ENCODE peak calls at places on chromosomes 4 and X, in eight cellular contexts. One of them, this sample, is unnamed.

GRCh38 chr4:147398556-147398955 is 82.3 kb upstream of the EDNRA start:
- DNase-seq in stimulated activated CD8-positive, alpha-beta memory T cell treated with anti-CD3 and anti-CD28 coated beads, Interleukin-15, amount 100 ng/mL, for 24 hours: no peak
- DNase-seq in SK-N-SH: no peak
- DNase-seq in SW480: no peak
- DNase-seq in HCT116: no peak
- DNase-seq in ELR: no peak
- DNase-seq in astrocyte of the spinal cord: no peak
- DNase-seq in T-helper 2 cell treated with Interferon-gamma antibody and Interleukin-4, amounts not matched to agents 5 μg/mL and 100 μg/mL, for 36 hours: no peak
- DNase-seq in this sample: no peak

GRCh38 chrX:100643943-100644587 is at the start of gene SRPX2:
- DNase-seq in SK-N-SH: no peak
- DNase-seq in T-helper 2 cell treated with Interferon-gamma antibody and Interleukin-4, amounts not matched to agents 5 μg/mL and 100 μg/mL, for 36 hours: no peak
- DNase-seq in SW480: peak; percentile 49
- DNase-seq in astrocyte of the spinal cord: peak; percentile 89
- DNase-seq in HCT116: peak; percentile 63
- DNase-seq in ELR: peak; percentile 92
- DNase-seq in stimulated activated CD8-positive, alpha-beta memory T cell treated with anti-CD3 and anti-CD28 coated beads, Interleukin-15, amount 100 ng/mL, for 24 hours: no peak
- DNase-seq in this sample: peak; percentile 87

GRCh38 chr4:94540476-94540875 is 88.7 kb downstream of the PDLIM5 start:
- DNase-seq in astrocyte of the spinal cord: no peak
- DNase-seq in stimulated activated CD8-positive, alpha-beta memory T cell treated with anti-CD3 and anti-CD28 coated beads, Interleukin-15, amount 100 ng/mL, for 24 hours: no peak
- DNase-seq in SW480: no peak
- DNase-seq in ELR: no peak
- DNase-seq in T-helper 2 cell treated with Interferon-gamma antibody and Interleukin-4, amounts not matched to agents 5 μg/mL and 100 μg/mL, for 36 hours: no peak
- DNase-seq in SK-N-SH: no peak
- DNase-seq in HCT116: no peak
- DNase-seq in this sample: no peak

GRCh38 chr4:88803600-88804096 is 106.0 kb upstream of the NAP1L5 start:
- DNase-seq in ELR: peak; percentile 90
- DNase-seq in HCT116: no peak
- DNase-seq in T-helper 2 cell treated with Interferon-gamma antibody and Interleukin-4, amounts not matched to agents 5 μg/mL and 100 μg/mL, for 36 hours: peak; percentile 23
- DNase-seq in SK-N-SH: no peak
- DNase-seq in astrocyte of the spinal cord: peak; percentile 92
- DNase-seq in stimulated activated CD8-positive, alpha-beta memory T cell treated with anti-CD3 and anti-CD28 coated beads, Interleukin-15, amount 100 ng/mL, for 24 hours: no peak
- DNase-seq in SW480: peak; percentile 19
- DNase-seq in this sample: no peak

GRCh38 chr4:70838972-70839536 is 636 bp downstream of the GRSF1 start:
- DNase-seq in SK-N-SH: peak; percentile 86
- DNase-seq in T-helper 2 cell treated with Interferon-gamma antibody and Interleukin-4, amounts not matched to agents 5 μg/mL and 100 μg/mL, for 36 hours: peak; percentile 68
- DNase-seq in stimulated activated CD8-positive, alpha-beta memory T cell treated with anti-CD3 and anti-CD28 coated beads, Interleukin-15, amount 100 ng/mL, for 24 hours: peak; percentile 35
- DNase-seq in astrocyte of the spinal cord: peak; percentile 56
- DNase-seq in ELR: peak; percentile 70
- DNase-seq in SW480: peak; percentile 62
- DNase-seq in HCT116: no peak
- DNase-seq in this sample: peak; percentile 79

GRCh38 chr4:39576268-39576667 is 49.0 kb upstream of the UGDH start:
- DNase-seq in stimulated activated CD8-positive, alpha-beta memory T cell treated with anti-CD3 and anti-CD28 coated beads, Interleukin-15, amount 100 ng/mL, for 24 hours: no peak
- DNase-seq in ELR: no peak
- DNase-seq in T-helper 2 cell treated with Interferon-gamma antibody and Interleukin-4, amounts not matched to agents 5 μg/mL and 100 μg/mL, for 36 hours: no peak
- DNase-seq in SK-N-SH: no peak
- DNase-seq in HCT116: no peak
- DNase-seq in astrocyte of the spinal cord: no peak
- DNase-seq in SW480: no peak
- DNase-seq in this sample: no peak

GRCh38 chr4:81827568-81828202 is 356.0 kb upstream of the RASGEF1B start:
- DNase-seq in T-helper 2 cell treated with Interferon-gamma antibody and Interleukin-4, amounts not matched to agents 5 μg/mL and 100 μg/mL, for 36 hours: peak; percentile 23
- DNase-seq in stimulated activated CD8-positive, alpha-beta memory T cell treated with anti-CD3 and anti-CD28 coated beads, Interleukin-15, amount 100 ng/mL, for 24 hours: no peak
- DNase-seq in HCT116: no peak
- DNase-seq in SW480: no peak
- DNase-seq in SK-N-SH: no peak
- DNase-seq in astrocyte of the spinal cord: no peak
- DNase-seq in ELR: no peak
- DNase-seq in this sample: no peak

GRCh38 chrX:42934020-42934701 is 156.2 kb upstream of the PPP1R2C start:
- DNase-seq in SW480: no peak
- DNase-seq in SK-N-SH: no peak
- DNase-seq in T-helper 2 cell treated with Interferon-gamma antibody and Interleukin-4, amounts not matched to agents 5 μg/mL and 100 μg/mL, for 36 hours: no peak
- DNase-seq in HCT116: no peak
- DNase-seq in astrocyte of the spinal cord: peak; percentile 0
- DNase-seq in ELR: no peak
- DNase-seq in stimulated activated CD8-positive, alpha-beta memory T cell treated with anti-CD3 and anti-CD28 coated beads, Interleukin-15, amount 100 ng/mL, for 24 hours: no peak
- DNase-seq in this sample: no peak

This sample was measured in dermis blood vessel endothelial cell.